ENCODE peak calls at places on chromosomes 6 and 20, in eight cellular contexts. One of them, this sample, is unnamed.

GRCh38 chr6:151239603-151240035 is at the start of gene AKAP12:
- DNase-seq in EL: no peak
- DNase-seq in cardiac fibroblast: peak
- DNase-seq in effector CD8-positive, alpha-beta T cell: no peak
- DNase-seq in neural crest cell: no peak
- DNase-seq in osteocyte: no peak
- DNase-seq in T follicular helper cell: no peak
- DNase-seq in progenitor cell of endocrine pancreas: peak
- DNase-seq in this sample: no peak

GRCh38 chr20:2738331-2738730 is 45.8 kb downstream of the EBF4 start:
- DNase-seq in osteocyte: no peak
- DNase-seq in EL: no peak
- DNase-seq in effector CD8-positive, alpha-beta T cell: no peak
- DNase-seq in neural crest cell: no peak
- DNase-seq in progenitor cell of endocrine pancreas: no peak
- DNase-seq in T follicular helper cell: no peak
- DNase-seq in cardiac fibroblast: no peak
- DNase-seq in this sample: no peak

GRCh38 chr6:94254689-94255088 is 835.3 kb upstream of the EPHA7 start:
- DNase-seq in cardiac fibroblast: no peak
- DNase-seq in T follicular helper cell: no peak
- DNase-seq in neural crest cell: no peak
- DNase-seq in effector CD8-positive, alpha-beta T cell: no peak
- DNase-seq in progenitor cell of endocrine pancreas: no peak
- DNase-seq in osteocyte: no peak
- DNase-seq in EL: no peak
- DNase-seq in this sample: no peak

GRCh38 chr6:100467144-100468012 is 2.7 kb upstream of the SIM1 start:
- DNase-seq in cardiac fibroblast: no peak
- DNase-seq in osteocyte: peak
- DNase-seq in EL: no peak
- DNase-seq in T follicular helper cell: no peak
- DNase-seq in effector CD8-positive, alpha-beta T cell: no peak
- DNase-seq in progenitor cell of endocrine pancreas: no peak
- DNase-seq in neural crest cell: no peak
- DNase-seq in this sample: no peak

GRCh38 chr6:81166770-81167169 is 585.7 kb downstream of the TENT5A start:
- DNase-seq in T follicular helper cell: no peak
- DNase-seq in neural crest cell: no peak
- DNase-seq in EL: peak
- DNase-seq in progenitor cell of endocrine pancreas: no peak
- DNase-seq in cardiac fibroblast: peak
- DNase-seq in osteocyte: no peak
- DNase-seq in effector CD8-positive, alpha-beta T cell: no peak
- DNase-seq in this sample: no peak

GRCh38 chr6:144785056-144785455 is 499.9 kb downstream of the UTRN start:
- DNase-seq in effector CD8-positive, alpha-beta T cell: no peak
- DNase-seq in T follicular helper cell: no peak
- DNase-seq in cardiac fibroblast: no peak
- DNase-seq in EL: no peak
- DNase-seq in neural crest cell: no peak
- DNase-seq in progenitor cell of endocrine pancreas: no peak
- DNase-seq in osteocyte: no peak
- DNase-seq in this sample: no peak

GRCh38 chr20:11895832-11896484 is 21.7 kb upstream of the BTBD3 start:
- DNase-seq in cardiac fibroblast: peak
- DNase-seq in osteocyte: no peak
- DNase-seq in effector CD8-positive, alpha-beta T cell: no peak
- DNase-seq in progenitor cell of endocrine pancreas: no peak
- DNase-seq in T follicular helper cell: no peak
- DNase-seq in neural crest cell: no peak
- DNase-seq in EL: no peak
- DNase-seq in this sample: no peak

GRCh38 chr6:31272856-31273626 is 1.1 kb upstream of the HLA-C start:
- DNase-seq in EL: peak
- DNase-seq in effector CD8-positive, alpha-beta T cell: no peak
- DNase-seq in T follicular helper cell: no peak
- DNase-seq in cardiac fibroblast: no peak
- DNase-seq in progenitor cell of endocrine pancreas: no peak
- DNase-seq in neural crest cell: no peak
- DNase-seq in osteocyte: no peak
- DNase-seq in this sample: no peak

GRCh38 chr6:5135783-5136376 is 50.7 kb downstream of the PPP1R3G start:
- DNase-seq in osteocyte: no peak
- DNase-seq in cardiac fibroblast: peak
- DNase-seq in T follicular helper cell: peak
- DNase-seq in effector CD8-positive, alpha-beta T cell: peak
- DNase-seq in neural crest cell: peak
- DNase-seq in progenitor cell of endocrine pancreas: no peak
- DNase-seq in EL: peak
- DNase-seq in this sample: no peak

GRCh38 chr6:139545474-139546116 is 171.1 kb upstream of the CITED2 start:
- DNase-seq in effector CD8-positive, alpha-beta T cell: no peak
- DNase-seq in EL: no peak
- DNase-seq in neural crest cell: no peak
- DNase-seq in progenitor cell of endocrine pancreas: no peak
- DNase-seq in osteocyte: no peak
- DNase-seq in cardiac fibroblast: no peak
- DNase-seq in T follicular helper cell: no peak
- DNase-seq in this sample: no peak

GRCh38 chr20:50721881-50722281 is 9.5 kb upstream of the PARD6B start:
- DNase-seq in T follicular helper cell: no peak
- DNase-seq in progenitor cell of endocrine pancreas: no peak
- DNase-seq in cardiac fibroblast: peak
- DNase-seq in effector CD8-positive, alpha-beta T cell: no peak
- DNase-seq in osteocyte: no peak
- DNase-seq in EL: no peak
- DNase-seq in neural crest cell: no peak
- DNase-seq in this sample: no peak

GRCh38 chr6:97591955-97592354 is 308.9 kb upstream of the MMS22L start:
- DNase-seq in cardiac fibroblast: no peak
- DNase-seq in effector CD8-positive, alpha-beta T cell: no peak
- DNase-seq in T follicular helper cell: no peak
- DNase-seq in EL: no peak
- DNase-seq in progenitor cell of endocrine pancreas: no peak
- DNase-seq in neural crest cell: no peak
- DNase-seq in osteocyte: no peak
- DNase-seq in this sample: peak

GRCh38 chr20:25356294-25356933 is 34.2 kb downstream of the ABHD12 start:
- DNase-seq in effector CD8-positive, alpha-beta T cell: no peak
- DNase-seq in neural crest cell: no peak
- DNase-seq in T follicular helper cell: no peak
- DNase-seq in osteocyte: peak
- DNase-seq in progenitor cell of endocrine pancreas: no peak
- DNase-seq in cardiac fibroblast: no peak
- DNase-seq in EL: no peak
- DNase-seq in this sample: peak

GRCh38 chr6:110826236-110827129 is 11.2 kb upstream of the CDK19 start:
- DNase-seq in neural crest cell: no peak
- DNase-seq in osteocyte: no peak
- DNase-seq in progenitor cell of endocrine pancreas: no peak
- DNase-seq in EL: peak
- DNase-seq in effector CD8-positive, alpha-beta T cell: no peak
- DNase-seq in T follicular helper cell: no peak
- DNase-seq in cardiac fibroblast: no peak
- DNase-seq in this sample: no peak

GRCh38 chr6:23532227-23532626 is 593.8 kb upstream of the NRSN1 start:
- DNase-seq in osteocyte: no peak
- DNase-seq in neural crest cell: no peak
- DNase-seq in T follicular helper cell: no peak
- DNase-seq in effector CD8-positive, alpha-beta T cell: no peak
- DNase-seq in EL: no peak
- DNase-seq in cardiac fibroblast: peak
- DNase-seq in progenitor cell of endocrine pancreas: no peak
- DNase-seq in this sample: no peak

GRCh38 chr6:1832844-1833787 is 223.4 kb downstream of the FOXC1 start:
- DNase-seq in EL: peak
- DNase-seq in cardiac fibroblast: peak
- DNase-seq in T follicular helper cell: no peak
- DNase-seq in effector CD8-positive, alpha-beta T cell: no peak
- DNase-seq in osteocyte: no peak
- DNase-seq in progenitor cell of endocrine pancreas: no peak
- DNase-seq in neural crest cell: no peak
- DNase-seq in this sample: no peak

GRCh38 chr6:39401376-39401775 is 78.9 kb upstream of the KCNK16 start:
- DNase-seq in effector CD8-positive, alpha-beta T cell: no peak
- DNase-seq in osteocyte: no peak
- DNase-seq in progenitor cell of endocrine pancreas: no peak
- DNase-seq in T follicular helper cell: no peak
- DNase-seq in cardiac fibroblast: no peak
- DNase-seq in EL: no peak
- DNase-seq in neural crest cell: no peak
- DNase-seq in this sample: no peak

GRCh38 chr6:154297711-154298110 is 58.9 kb downstream of the IPCEF1 start:
- DNase-seq in neural crest cell: no peak
- DNase-seq in progenitor cell of endocrine pancreas: no peak
- DNase-seq in osteocyte: no peak
- DNase-seq in T follicular helper cell: no peak
- DNase-seq in effector CD8-positive, alpha-beta T cell: no peak
- DNase-seq in cardiac fibroblast: no peak
- DNase-seq in EL: no peak
- DNase-seq in this sample: no peak

GRCh38 chr6:139632798-139633197 is 258.4 kb upstream of the CITED2 start:
- DNase-seq in effector CD8-positive, alpha-beta T cell: no peak
- DNase-seq in osteocyte: no peak
- DNase-seq in EL: no peak
- DNase-seq in progenitor cell of endocrine pancreas: no peak
- DNase-seq in cardiac fibroblast: no peak
- DNase-seq in T follicular helper cell: no peak
- DNase-seq in neural crest cell: no peak
- DNase-seq in this sample: no peak

GRCh38 chr6:122730775-122731386 is 48.6 kb upstream of the FABP7 start:
- DNase-seq in neural crest cell: peak
- DNase-seq in EL: peak
- DNase-seq in T follicular helper cell: no peak
- DNase-seq in progenitor cell of endocrine pancreas: no peak
- DNase-seq in osteocyte: no peak
- DNase-seq in cardiac fibroblast: peak
- DNase-seq in effector CD8-positive, alpha-beta T cell: no peak
- DNase-seq in this sample: no peak

GRCh38 chr6:158293122-158293521 is 19.1 kb upstream of the TULP4 start:
- DNase-seq in effector CD8-positive, alpha-beta T cell: no peak
- DNase-seq in osteocyte: no peak
- DNase-seq in cardiac fibroblast: no peak
- DNase-seq in progenitor cell of endocrine pancreas: no peak
- DNase-seq in T follicular helper cell: no peak
- DNase-seq in neural crest cell: no peak
- DNase-seq in EL: no peak
- DNase-seq in this sample: no peak

GRCh38 chr20:47502801-47503239 is 1.1 kb downstream of the NCOA3 start:
- DNase-seq in osteocyte: no peak
- DNase-seq in effector CD8-positive, alpha-beta T cell: no peak
- DNase-seq in neural crest cell: no peak
- DNase-seq in T follicular helper cell: no peak
- DNase-seq in progenitor cell of endocrine pancreas: no peak
- DNase-seq in EL: peak
- DNase-seq in cardiac fibroblast: peak
- DNase-seq in this sample: no peak

GRCh38 chr20:34312024-34312460 is 8.9 kb upstream of the AHCY start:
- DNase-seq in T follicular helper cell: no peak
- DNase-seq in osteocyte: no peak
- DNase-seq in cardiac fibroblast: no peak
- DNase-seq in progenitor cell of endocrine pancreas: no peak
- DNase-seq in neural crest cell: no peak
- DNase-seq in effector CD8-positive, alpha-beta T cell: no peak
- DNase-seq in EL: no peak
- DNase-seq in this sample: no peak

GRCh38 chr20:49964964-49965780 is 17.6 kb upstream of the SNAI1 start:
- DNase-seq in cardiac fibroblast: peak
- DNase-seq in progenitor cell of endocrine pancreas: peak
- DNase-seq in effector CD8-positive, alpha-beta T cell: no peak
- DNase-seq in EL: peak
- DNase-seq in T follicular helper cell: no peak
- DNase-seq in neural crest cell: peak
- DNase-seq in osteocyte: no peak
- DNase-seq in this sample: no peak

This sample was measured in iPS DF 19.7.